ENCODE peak calls at places on chromosomes 3 and 15, in seven cellular contexts. H is SK-N-SH, U is K562, W is HCT116, P is HepG2, V is GM12878, K is H1. Y is an unnamed sample.

GRCh38 chr15:62125763-62126162 is 39.3 kb downstream of the C2CD4B start:
- DNase-seq in H (peak), P (peak), U (peak), V (no peak), W (peak), K (no peak), Y (no peak)

GRCh38 chr3:112358311-112358780 is 25.4 kb downstream of the CD200 start:
- DNase-seq in W (no peak), H (no peak), K (no peak), P (no peak), V (no peak), U (no peak), Y (peak)

GRCh38 chr3:79019137-79019923 is 748.5 kb downstream of the ROBO1 start:
- DNase-seq in K (peak), P (peak), U (peak), W (no peak), H (peak), V (no peak), Y (peak)

GRCh38 chr3:188978772-188979171 is 193.0 kb upstream of the TPRG1 start:
- DNase-seq in U (no peak), V (no peak), W (no peak), H (no peak), K (no peak), P (peak), Y (no peak)

GRCh38 chr3:177944228-177944661 is 592.0 kb upstream of the KCNMB2 start:
- DNase-seq in K (no peak), P (no peak), H (no peak), V (no peak), W (no peak), U (no peak), Y (no peak)

GRCh38 chr3:186283651-186284445 is 78.2 kb downstream of the DGKG start:
- DNase-seq in W (no peak), P (no peak), U (no peak), H (no peak), K (no peak), V (no peak), Y (no peak)

GRCh38 chr15:59657635-59658125 is 365 bp upstream of the GTF2A2 start:
- DNase-seq in P (no peak), V (no peak), U (no peak), K (peak), W (no peak), H (no peak), Y (no peak)

GRCh38 chr3:72633534-72633933 is 214.7 kb downstream of the SHQ1 start:
- DNase-seq in H (no peak), U (no peak), V (no peak), P (no peak), W (no peak), K (no peak), Y (no peak)

GRCh38 chr3:157098823-157099185 is 61.1 kb downstream of the CCNL1 start:
- DNase-seq in P (no peak), K (no peak), H (no peak), U (no peak), V (no peak), W (no peak), Y (no peak)

GRCh38 chr3:30188713-30189112 is 417.7 kb upstream of the TGFBR2 start:
- DNase-seq in P (no peak), K (no peak), U (no peak), H (no peak), V (no peak), W (no peak), Y (no peak)

GRCh38 chr15:94069834-94070233 is 161.5 kb upstream of the MCTP2 start:
- DNase-seq in P (no peak), V (no peak), W (no peak), U (no peak), K (no peak), H (no peak), Y (no peak)

GRCh38 chr3:5489536-5489935 is 302.0 kb downstream of the EDEM1 start:
- DNase-seq in K (no peak), P (no peak), H (no peak), W (no peak), V (peak), U (no peak), Y (no peak)

GRCh38 chr15:48109212-48109611 is 11.6 kb upstream of the SLC24A5 start:
- DNase-seq in W (no peak), V (no peak), K (no peak), H (no peak), P (no peak), U (no peak), Y (no peak)

GRCh38 chr3:11517601-11518000 is 126.1 kb downstream of the VGLL4 start:
- DNase-seq in V (no peak), K (no peak), H (no peak), P (no peak), U (no peak), W (no peak), Y (no peak)

GRCh38 chr15:100291106-100291505 is 50.7 kb downstream of the ADAMTS17 start:
- DNase-seq in K (no peak), V (no peak), U (no peak), W (no peak), P (no peak), H (no peak), Y (no peak)

GRCh38 chr3:186318135-186318534 is 43.9 kb downstream of the DGKG start:
- DNase-seq in U (no peak), W (no peak), K (no peak), V (no peak), H (no peak), P (peak), Y (no peak)

GRCh38 chr3:193240436-193240849 is 579 bp upstream of the PLAAT1 start:
- DNase-seq in H (peak), W (no peak), P (no peak), K (no peak), U (no peak), V (no peak), Y (no peak)

GRCh38 chr3:13648744-13649096 is 99.8 kb downstream of the FBLN2 start:
- DNase-seq in H (no peak), W (no peak), P (no peak), K (no peak), V (no peak), U (no peak), Y (no peak)

GRCh38 chr3:124748560-124749198 is 18.4 kb downstream of the UMPS start:
- DNase-seq in K (no peak), V (no peak), W (no peak), H (no peak), P (no peak), U (no peak), Y (no peak)

GRCh38 chr3:189249987-189250386 is 78.2 kb downstream of the TPRG1 start:
- DNase-seq in K (no peak), W (no peak), U (no peak), P (no peak), V (no peak), H (no peak), Y (no peak)

GRCh38 chr3:147120029-147120428 is 286.3 kb downstream of the ZIC4 start:
- DNase-seq in H (peak), P (peak), V (no peak), K (no peak), W (no peak), U (no peak), Y (no peak)

GRCh38 chr3:23600178-23600577 is 205.6 kb upstream of the UBE2E1 start:
- DNase-seq in V (no peak), P (no peak), U (no peak), H (no peak), K (peak), W (no peak), Y (peak)

GRCh38 chr3:42502429-42503250 is at the start of gene VIPR1:
- DNase-seq in P (peak), H (peak), W (peak), U (peak), V (no peak), K (peak), Y (peak)

GRCh38 chr3:104604326-104605010 is 762.2 kb upstream of the ALCAM start:
- DNase-seq in V (no peak), P (no peak), U (no peak), K (no peak), H (no peak), W (peak), Y (peak)

GRCh38 chr3:63519426-63519825 is 133.0 kb upstream of the SNTN start:
- DNase-seq in P (no peak), H (no peak), V (no peak), W (no peak), K (no peak), U (no peak), Y (no peak)

GRCh38 chr3:153252963-153253362 is 90.9 kb downstream of the RAP2B start:
- DNase-seq in H (no peak), V (no peak), K (no peak), P (no peak), U (no peak), W (no peak), Y (no peak)

GRCh38 chr3:82791241-82791640 is 1029.8 kb upstream of the GBE1 start:
- DNase-seq in H (no peak), V (no peak), K (no peak), U (no peak), P (no peak), W (no peak), Y (no peak)

GRCh38 chr15:29652595-29652994 is 169.7 kb downstream of the TJP1 start:
- DNase-seq in H (no peak), U (no peak), P (no peak), V (no peak), K (peak), W (no peak), Y (no peak)

GRCh38 chr15:27486676-27487290 is 515.8 kb downstream of the GABRG3 start:
- DNase-seq in V (no peak), K (no peak), W (no peak), H (no peak), U (no peak), P (no peak), Y (peak)

GRCh38 chr15:41001524-41001923 is 48.3 kb downstream of the CHAC1 start:
- DNase-seq in U (no peak), H (no peak), K (no peak), W (no peak), P (no peak), V (no peak), Y (no peak)

DNA sequence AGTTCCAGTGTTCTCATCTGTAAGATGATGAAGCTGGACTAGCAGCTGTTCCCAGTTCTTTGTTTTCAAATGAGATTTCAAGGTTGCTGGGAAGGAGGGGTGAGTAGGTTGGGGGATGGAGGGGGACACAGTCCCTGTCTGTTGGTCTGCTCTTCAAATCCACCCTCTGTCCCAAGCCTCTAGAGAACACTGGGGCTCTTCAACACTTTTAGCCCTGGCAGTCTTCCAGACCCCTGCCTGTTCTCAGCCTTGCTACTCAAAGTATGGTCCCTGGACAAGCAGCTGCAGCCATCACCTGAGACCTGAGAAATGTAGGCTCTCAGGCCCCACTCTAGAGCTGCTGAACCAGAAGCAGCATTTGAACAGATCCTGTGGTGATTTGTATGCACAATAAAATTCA is 41.3 kb downstream of the NEK11 start:
- DNase-seq in K (no peak), W (no peak), P (no peak), U (no peak), H (no peak), V (no peak), Y (no peak)
- TF ChIP-seq JUND in K (no peak), W (no peak), P (no peak), U (no peak), H (no peak), V (no peak), Y (no peak)

DNA sequence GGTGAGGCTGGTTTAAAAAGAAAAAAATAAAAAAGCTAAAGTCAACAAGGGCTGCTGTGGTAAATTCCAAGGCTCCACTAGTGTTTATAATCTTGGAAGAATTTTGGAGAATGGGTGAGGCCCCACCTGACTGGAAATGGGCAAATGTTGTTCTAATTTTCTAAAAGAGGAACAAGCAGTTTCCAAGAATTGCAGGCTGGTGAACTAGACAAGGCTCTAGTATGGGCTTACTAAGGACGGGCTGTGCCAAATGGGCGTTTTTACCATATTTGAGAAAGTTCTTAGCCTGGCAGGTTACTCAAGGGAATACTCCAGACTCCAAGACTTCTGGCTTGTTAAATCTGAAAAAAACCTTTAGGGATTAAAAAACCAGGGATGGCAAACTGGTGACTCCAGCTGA is 67.0 kb upstream of the ABHD2 start:
- DNase-seq in U (no peak), P (no peak), K (no peak), V (no peak), W (no peak), H (no peak), Y (no peak)
- TF ChIP-seq JUND in U (no peak), P (no peak), K (no peak), V (no peak), W (no peak), H (no peak), Y (no peak)

GRCh38 chr15:58185439-58185838 is 47.3 kb downstream of the AQP9 start:
- DNase-seq in H (no peak), P (no peak), U (no peak), W (no peak), K (no peak), V (no peak), Y (peak)

GRCh38 chr15:58179206-58179605 is 41.0 kb downstream of the AQP9 start:
- DNase-seq in V (no peak), K (no peak), P (no peak), U (peak), W (no peak), H (no peak), Y (no peak)

GRCh38 chr15:58179741-58180381 is 41.7 kb downstream of the AQP9 start:
- DNase-seq in W (no peak), P (no peak), K (no peak), H (no peak), U (peak), V (no peak), Y (no peak)

GRCh38 chr15:58178668-58179067 is 40.5 kb downstream of the AQP9 start:
- DNase-seq in H (no peak), P (no peak), V (no peak), K (no peak), W (no peak), U (peak), Y (no peak)

DNA sequence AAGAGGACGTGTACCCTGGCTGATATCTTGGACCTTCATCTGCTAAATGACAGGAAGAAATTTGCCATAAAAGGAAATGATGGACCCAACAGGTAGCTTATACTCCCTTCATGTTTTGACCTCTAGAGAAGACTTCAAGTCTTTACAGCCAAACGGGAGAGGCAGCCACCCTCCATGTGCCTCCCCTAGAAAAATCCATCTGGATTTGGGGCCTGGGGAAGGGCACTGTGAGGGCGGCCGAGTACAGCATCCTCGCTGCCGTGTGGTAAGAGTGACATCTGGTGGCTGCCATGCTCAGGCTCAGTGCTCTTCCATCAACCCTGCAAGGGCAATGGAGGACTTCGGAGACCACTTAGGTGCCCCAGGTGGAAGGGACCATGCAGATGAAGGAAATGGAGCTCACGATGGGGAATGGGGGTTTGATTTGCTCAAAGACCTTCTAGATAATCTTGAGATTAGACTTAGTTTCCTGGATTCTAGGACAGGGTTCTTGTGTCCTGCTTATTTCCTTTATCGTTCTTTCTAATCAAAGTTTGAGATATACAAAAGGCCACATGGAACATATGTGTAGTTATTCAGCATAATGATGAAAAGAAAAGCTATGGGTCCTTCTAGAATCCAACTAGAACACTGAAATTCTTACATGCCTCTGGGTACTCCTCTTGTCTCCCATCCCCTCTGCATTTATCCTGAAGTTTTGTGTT is 44.4 kb downstream of the AQP9 start:
- DNase-seq in U (peak), H (peak), W (peak), V (no peak), P (peak), K (peak), Y (peak)
- TF ChIP-seq JUND in U (peak), H (no peak), W (no peak), V (no peak), P (no peak), K (no peak), Y (no peak)

GRCh38 chr15:54066403-54066802 is 88.2 kb downstream of the UNC13C start:
- DNase-seq in H (no peak), W (no peak), U (no peak), K (no peak), P (no peak), V (no peak), Y (no peak)

GRCh38 chr15:54064412-54064811 is 86.2 kb downstream of the UNC13C start:
- DNase-seq in H (no peak), P (no peak), W (no peak), K (no peak), U (no peak), V (no peak), Y (no peak)
- TF ChIP-seq JUND in H (no peak), P (no peak), W (no peak), K (no peak), U (no peak), V (no peak), Y (no peak)

GRCh38 chr3:162677475-162677874 is 1180.9 kb downstream of the OTOL1 start:
- DNase-seq in W (no peak), H (no peak), V (no peak), U (no peak), K (no peak), P (no peak), Y (no peak)
- TF ChIP-seq JUND in W (no peak), H (no peak), V (no peak), U (no peak), K (no peak), P (no peak), Y (no peak)